ENCODE peak calls at places on chromosomes 4 and X, in four cellular contexts. One of them, this sample, is unnamed.

GRCh38 chr4:95095352-95095974 is 337.7 kb downstream of the BMPR1B start:
- DNase-seq in NCI-H1092 treated with DMSO at 0.1 percent for 48 hours: peak; percentile 0
- DNase-seq in progenitor cell of endocrine pancreas: no peak
- DNase-seq in EL: no peak
- DNase-seq in this sample: no peak

GRCh38 chr4:108446554-108446953 is 173.8 kb upstream of the RPL34 start:
- DNase-seq in progenitor cell of endocrine pancreas: no peak
- DNase-seq in NCI-H1092 treated with DMSO at 0.1 percent for 48 hours: no peak
- DNase-seq in EL: no peak
- DNase-seq in this sample: no peak

GRCh38 chrX:136130931-136131843 is 16.1 kb upstream of the FHL1 start:
- DNase-seq in NCI-H1092 treated with DMSO at 0.1 percent for 48 hours: no peak
- DNase-seq in EL: peak; percentile 82
- DNase-seq in progenitor cell of endocrine pancreas: no peak
- DNase-seq in this sample: no peak

GRCh38 chr4:142663828-142664227 is 182.3 kb downstream of the INPP4B start:
- DNase-seq in progenitor cell of endocrine pancreas: no peak
- DNase-seq in EL: peak; percentile 41
- DNase-seq in NCI-H1092 treated with DMSO at 0.1 percent for 48 hours: no peak
- DNase-seq in this sample: no peak

GRCh38 chr4:117577686-117578085 is 456.6 kb upstream of the NDST3 start:
- DNase-seq in EL: no peak
- DNase-seq in progenitor cell of endocrine pancreas: no peak
- DNase-seq in NCI-H1092 treated with DMSO at 0.1 percent for 48 hours: no peak
- DNase-seq in this sample: no peak

GRCh38 chrX:50691820-50692219 is 122.2 kb downstream of the SHROOM4 start:
- DNase-seq in EL: peak; percentile 20
- DNase-seq in progenitor cell of endocrine pancreas: no peak
- DNase-seq in NCI-H1092 treated with DMSO at 0.1 percent for 48 hours: peak; percentile 46
- DNase-seq in this sample: peak; percentile 22

GRCh38 chrX:134715930-134716619 is 57.8 kb upstream of the PLAC1 start:
- DNase-seq in progenitor cell of endocrine pancreas: peak; percentile 16
- DNase-seq in EL: no peak
- DNase-seq in NCI-H1092 treated with DMSO at 0.1 percent for 48 hours: peak; percentile 43
- DNase-seq in this sample: no peak

GRCh38 chr4:177673980-177674504 is 231.8 kb upstream of the AGA start:
- DNase-seq in NCI-H1092 treated with DMSO at 0.1 percent for 48 hours: no peak
- DNase-seq in EL: no peak
- DNase-seq in progenitor cell of endocrine pancreas: no peak
- DNase-seq in this sample: no peak

GRCh38 chrX:70426286-70427278 is 3.5 kb downstream of the GDPD2 start:
- DNase-seq in EL: no peak
- DNase-seq in progenitor cell of endocrine pancreas: no peak
- DNase-seq in NCI-H1092 treated with DMSO at 0.1 percent for 48 hours: no peak
- DNase-seq in this sample: no peak

GRCh38 chrX:154308108-154308946 is 12.7 kb downstream of the TKTL1 start:
- DNase-seq in progenitor cell of endocrine pancreas: peak; percentile 38
- DNase-seq in NCI-H1092 treated with DMSO at 0.1 percent for 48 hours: no peak
- DNase-seq in EL: peak; percentile 40
- DNase-seq in this sample: peak; percentile 37

GRCh38 chr4:157204634-157205244 is 15.8 kb upstream of the GRIA2 start:
- DNase-seq in NCI-H1092 treated with DMSO at 0.1 percent for 48 hours: no peak
- DNase-seq in progenitor cell of endocrine pancreas: no peak
- DNase-seq in EL: no peak
- DNase-seq in this sample: no peak

GRCh38 chrX:113929004-113929403 is 654.9 kb upstream of the HTR2C start:
- DNase-seq in EL: no peak
- DNase-seq in progenitor cell of endocrine pancreas: peak; percentile 38
- DNase-seq in NCI-H1092 treated with DMSO at 0.1 percent for 48 hours: peak; percentile 21
- DNase-seq in this sample: no peak

GRCh38 chr4:7876096-7876993 is 63.3 kb downstream of the AFAP1 start:
- DNase-seq in progenitor cell of endocrine pancreas: no peak
- DNase-seq in EL: peak; percentile 53
- DNase-seq in NCI-H1092 treated with DMSO at 0.1 percent for 48 hours: no peak
- DNase-seq in this sample: no peak

This sample was measured in HuH-7.5.